ENCODE peak calls at places on chromosome 21, in four cellular contexts. T, M, O and G are unnamed samples.

GRCh38 chr21:30943920-30944319 is 62.5 kb upstream of the KRTAP11-1 start:
- DNase-seq in O (no peak), M (no peak), T (no peak), G (no peak)

GRCh38 chr21:30257773-30258172 is 25.0 kb downstream of the KRTAP24-1 start:
- DNase-seq in M (peak; percentile 54), T (no peak), O (no peak), G (peak; percentile 83)

GRCh38 chr21:25464275-25464674 is 143.0 kb downstream of the MRPL39 start:
- DNase-seq in T (no peak), O (no peak), M (no peak), G (no peak)

GRCh38 chr21:15617968-15618367 is 111.8 kb upstream of the USP25 start:
- DNase-seq in T (peak; percentile 21), O (no peak), M (no peak), G (peak; percentile 25)

GRCh38 chr21:32532636-32533035 is 52.7 kb downstream of the TCP10L start:
- DNase-seq in M (no peak), O (no peak), T (no peak), G (no peak)

GRCh38 chr21:25179116-25179515 is 428.2 kb downstream of the MRPL39 start:
- DNase-seq in O (no peak), T (peak; percentile 30), M (no peak), G (no peak)

GRCh38 chr21:31282095-31282709 is 61.9 kb downstream of the TIAM1 start:
- DNase-seq in M (no peak), O (no peak), T (peak; percentile 96), G (no peak)

GRCh38 chr21:36913247-36914169 is 53.0 kb downstream of the HLCS start:
- DNase-seq in M (no peak), O (no peak), T (peak; percentile 25), G (no peak)

GRCh38 chr21:17476006-17476405 is 36.8 kb upstream of the CXADR start:
- DNase-seq in M (no peak), T (no peak), O (no peak), G (no peak)

GRCh38 chr21:15037894-15038293 is 26.9 kb downstream of the NRIP1 start:
- DNase-seq in M (no peak), O (no peak), T (no peak), G (no peak)

GRCh38 chr21:14116080-14116481 is 94.7 kb downstream of the LIPI start:
- DNase-seq in O (no peak), T (no peak), M (no peak), G (no peak)

GRCh38 chr21:36821032-36821299 is 122.1 kb downstream of the SIM2 start:
- DNase-seq in O (no peak), M (no peak), T (no peak), G (no peak)

GRCh38 chr21:45448283-45448809 is 43.4 kb downstream of the COL18A1 start:
- DNase-seq in T (no peak), O (no peak), M (no peak), G (no peak)
- H3K56ac ChIP-seq in T (no peak overlapping the region), O (no peak overlapping the region), M (no peak overlapping the region), G (no peak overlapping the region)

GRCh38 chr21:34076835-34077234 is 3.5 kb downstream of the MRPS6 start:
- DNase-seq in O (no peak), T (no peak), M (no peak), G (no peak)
- H3K4me2 ChIP-seq in O (no peak overlapping the region), T (no peak overlapping the region), M (no peak overlapping the region), G (no peak overlapping the region)

GRCh38 chr21:28949318-28949717 is 43.4 kb downstream of the LTN1 start:
- DNase-seq in T (no peak), O (no peak), M (no peak), G (no peak)
- H3K56ac ChIP-seq in T (no peak overlapping the region), O (no peak overlapping the region), M (no peak overlapping the region), G (no peak overlapping the region)

GRCh38 chr21:42505090-42505726 is 8.4 kb upstream of the SLC37A1 start:
- DNase-seq in O (no peak), T (no peak), M (no peak), G (no peak)

GRCh38 chr21:42507418-42507817 is 6.2 kb upstream of the SLC37A1 start:
- DNase-seq in T (no peak), O (no peak), M (no peak), G (no peak)

GRCh38 chr21:42512346-42513034 is 1.2 kb upstream of the SLC37A1 start:
- DNase-seq in T (no peak), M (no peak), O (no peak), G (no peak)

GRCh38 chr21:42508371-42508770 is 5.3 kb upstream of the SLC37A1 start:
- DNase-seq in M (no peak), O (no peak), T (no peak), G (no peak)

DNA sequence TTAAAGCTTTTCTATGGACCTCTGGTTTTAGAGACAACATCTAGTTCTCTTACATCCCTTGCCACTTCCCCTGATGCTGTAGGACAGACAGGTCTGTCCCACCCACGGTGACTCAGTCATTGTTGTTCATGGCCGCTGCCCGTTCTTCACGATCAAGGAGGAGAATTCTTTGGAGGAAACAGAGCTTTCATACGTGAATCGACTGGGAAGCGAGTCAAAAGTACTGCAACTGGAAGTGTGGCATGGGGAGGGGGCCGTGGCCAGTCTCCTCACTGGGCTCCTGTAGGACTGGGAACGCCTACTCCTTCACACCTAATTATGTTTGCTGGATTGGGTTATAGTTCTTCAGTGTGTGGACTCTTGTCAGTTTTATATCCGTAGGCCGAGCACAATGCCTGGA is 4.4 kb upstream of the SLC37A1 start:
- DNase-seq in T (no peak), M (no peak), O (no peak), G (no peak)
- H3K4me2 ChIP-seq in T (no peak overlapping the region), M (no peak overlapping the region), O (no peak overlapping the region), G (no peak overlapping the region)

GRCh38 chr21:45139473-45139872 is 65.1 kb downstream of the ADARB1 start:
- DNase-seq in O (no peak), T (no peak), M (no peak), G (no peak)
- H3K56ac ChIP-seq in O (peak overlapping the region; percentile 22), T (no peak overlapping the region), M (no peak overlapping the region), G (no peak overlapping the region)